ENCODE peak calls at places on chromosomes 12 and 14, in four cellular contexts. Z is stimulated activated CD8-positive, alpha-beta memory T cell treated with anti-CD3 and anti-CD28 coated beads, Interleukin-7, amount 100 ng/mL, for 1 hour; X is GM04504; I is NCI-H1436. O is an unnamed sample.

GRCh38 chr12:132488127-132489077 is 1.5 kb upstream of the FBRSL1 start:
- DNase-seq in Z (no peak), X (no peak), I (no peak), O (no peak)

GRCh38 chr12:6200266-6201198 is at the start of gene CD9:
- DNase-seq in Z (no peak), X (no peak), I (no peak), O (peak)

GRCh38 chr14:100618763-100619320 is 31.6 kb upstream of the BEGAIN start:
- DNase-seq in Z (no peak), X (no peak), I (no peak), O (no peak)

GRCh38 chr14:95250126-95250824 is 69.4 kb downstream of the CLMN start:
- DNase-seq in Z (no peak), X (no peak), I (no peak), O (no peak)

GRCh38 chr12:93203361-93203760 is 174.4 kb upstream of the NUDT4 start:
- DNase-seq in Z (no peak), X (no peak), I (no peak), O (no peak)

GRCh38 chr12:116717466-116718457 is 20.1 kb downstream of the SPRING1 start:
- DNase-seq in Z (no peak), X (peak), I (no peak), O (no peak)

GRCh38 chr12:110930348-110931314 is 10.3 kb upstream of the MYL2 start:
- DNase-seq in Z (no peak), X (no peak), I (no peak), O (no peak)

GRCh38 chr14:29216774-29217232 is 450.2 kb downstream of the FOXG1 start:
- DNase-seq in Z (no peak), X (no peak), I (peak), O (no peak)

GRCh38 chr12:53712059-53712643 is 15.1 kb downstream of the CALCOCO1 start:
- DNase-seq in Z (no peak), X (no peak), I (no peak), O (no peak)

GRCh38 chr14:29627141-29627540 is 300.5 kb downstream of the PRKD1 start:
- DNase-seq in Z (no peak), X (peak), I (no peak), O (no peak)

GRCh38 chr12:62138527-62138926 is 121.7 kb upstream of the USP15 start:
- DNase-seq in Z (no peak), X (no peak), I (no peak), O (no peak)

GRCh38 chr12:106070147-106070546 is 68.6 kb downstream of the NUAK1 start:
- DNase-seq in Z (no peak), X (no peak), I (no peak), O (no peak)

GRCh38 chr12:85688837-85689236 is 147.4 kb downstream of the RASSF9 start:
- DNase-seq in Z (no peak), X (no peak), I (no peak), O (no peak)

GRCh38 chr14:89911018-89911919 is 43.3 kb downstream of the EFCAB11 start:
- DNase-seq in Z (no peak), X (no peak), I (no peak), O (no peak)

GRCh38 chr14:28676481-28676880 is 90.1 kb upstream of the FOXG1 start:
- DNase-seq in Z (no peak), X (no peak), I (no peak), O (no peak)

GRCh38 chr14:33938131-33938949 is 12.5 kb downstream of the EGLN3 start:
- DNase-seq in Z (no peak), X (no peak), I (peak), O (no peak)

GRCh38 chr12:114395755-114396152 is 10.2 kb downstream of the TBX5 start:
- DNase-seq in Z (no peak), X (no peak), I (no peak), O (no peak)

GRCh38 chr12:49277466-49277865 is 12.6 kb downstream of the TUBA1C start:
- DNase-seq in Z (no peak), X (no peak), I (no peak), O (no peak)

GRCh38 chr12:94208433-94208921 is 60.1 kb downstream of the PLXNC1 start:
- DNase-seq in Z (no peak), X (no peak), I (no peak), O (no peak)

GRCh38 chr12:127340381-127340780 is 926.6 kb upstream of the TMEM132C start:
- DNase-seq in Z (no peak), X (no peak), I (no peak), O (no peak)

GRCh38 chr12:105954891-105955607 is 183.7 kb downstream of the NUAK1 start:
- DNase-seq in Z (no peak), X (no peak), I (no peak), O (no peak)

GRCh38 chr12:45687081-45688015 is 42.2 kb upstream of the ARID2 start:
- DNase-seq in Z (no peak), X (no peak), I (no peak), O (no peak)

O was measured in NCI-H1048.